ENCODE peak calls at places on chromosomes 12 and 14, in nine cellular contexts. C is stimulated activated CD4-positive, alpha-beta T cell treated with anti-CD3 and anti-CD28 coated beads, Interleukin-4, amount 100 ng/mL, for 24 hours; R is stimulated activated naive B cell treated with anti-CD40 and anti-IgM and Interleukin-4, amounts not matched to agents 10 μg/mL and 1 μg/mL and 100 μg/mL, for 72 hours; K is fibroblast of mammary gland; Y is activated CD4-positive, CD25-positive, alpha-beta regulatory T cell treated with anti-CD3 and anti-CD28 coated beads, Interleukin-2, amount 50 U/mL, for 72 hours; O is epithelial cell of esophagus; P is hypothalamus; X is stimulated activated CD8-positive, alpha-beta memory T cell treated with anti-CD3 and anti-CD28 coated beads, Interleukin-4, amount 100 ng/mL, for 4 hours; U is activated CD4-positive, alpha-beta T cell treated with anti-CD3 and anti-CD28 coated beads for 48 hours. A is an unnamed sample.

GRCh38 chr12:128727461-128727860 is 96.3 kb downstream of the SLC15A4 start:
- DNase-seq in P (no peak), K (no peak), O (no peak), X (no peak), Y (no peak), C (no peak), R (no peak), U (no peak), A (no peak)

GRCh38 chr14:101595887-101596721 is 34.8 kb downstream of the DIO3 start:
- DNase-seq in U (peak; percentile 28), C (peak; percentile 35), K (no peak), R (no peak), O (no peak), P (no peak), Y (peak; percentile 40), X (no peak), A (no peak)

GRCh38 chr12:11810962-11811361 is 161.5 kb downstream of the ETV6 start:
- DNase-seq in K (no peak), C (no peak), R (no peak), U (no peak), O (no peak), P (no peak), X (no peak), Y (no peak), A (no peak)

GRCh38 chr12:22034709-22035506 is 11.1 kb upstream of the CMAS start:
- DNase-seq in U (no peak), X (no peak), K (no peak), Y (no peak), C (no peak), R (no peak), O (no peak), P (no peak), A (no peak)

GRCh38 chr12:116533343-116534248 is 25.6 kb upstream of the MAP1LC3B2 start:
- DNase-seq in U (peak; percentile 85), R (peak; percentile 69), K (peak; percentile 80), X (peak; percentile 51), P (peak; percentile 52), Y (peak; percentile 74), C (peak; percentile 77), O (peak; percentile 57), A (no peak)

GRCh38 chr12:45540661-45541341 is 188.7 kb upstream of the ARID2 start:
- DNase-seq in P (no peak), C (no peak), R (no peak), K (no peak), O (no peak), X (no peak), U (no peak), Y (no peak), A (no peak)

GRCh38 chr12:94531196-94531720 is 71.6 kb upstream of the CEP83 start:
- DNase-seq in P (no peak), K (no peak), R (no peak), Y (no peak), U (no peak), X (no peak), C (no peak), O (no peak), A (no peak)

GRCh38 chr12:85963322-85963721 is 89.2 kb downstream of the NTS start:
- DNase-seq in P (no peak), K (no peak), C (no peak), U (no peak), R (no peak), O (no peak), Y (no peak), X (no peak), A (no peak)

GRCh38 chr12:12890815-12891645 is at the start of gene GPRC5A:
- DNase-seq in K (peak; percentile 97), Y (peak; percentile 42), P (peak; percentile 35), C (peak; percentile 36), U (peak; percentile 49), X (no peak), R (no peak), O (peak; percentile 91), A (peak; percentile 8)

GRCh38 chr14:89881839-89882238 is 72.7 kb downstream of the EFCAB11 start:
- DNase-seq in Y (no peak), O (no peak), K (no peak), C (no peak), P (no peak), X (no peak), U (no peak), R (no peak), A (no peak)

A was measured in cortex of kidney.